ENCODE peak calls at places on chromosomes 13 and 19, in six cellular contexts. One of them, this sample, is unnamed.
A peak's percentile ranks its signal among the peaks of the same experiment; 100 is the strongest.

GRCh38 chr13:20831254-20831653 is 57.5 kb upstream of the EEF1AKMT1 start:
- DNase-seq in right lobe of liver: no peak
- DNase-seq in T-helper 17 cell: no peak
- DNase-seq in stimulated activated CD4-positive, alpha-beta T cell treated with anti-CD3 and anti-CD28 coated beads, Interleukin-15, amount 100 ng/mL, for 1 hour: no peak
- DNase-seq in T-helper 22 cell: no peak
- DNase-seq in activated T-cell treated with anti-CD3 and anti-CD28 coated beads, Interleukin-2, amount 50 U/mL, for 72 hours: no peak
- DNase-seq in this sample: no peak

GRCh38 chr19:50728084-50728737 is 5.0 kb downstream of the CLEC11A start:
- DNase-seq in T-helper 22 cell: no peak
- DNase-seq in right lobe of liver: peak; percentile 57
- DNase-seq in activated T-cell treated with anti-CD3 and anti-CD28 coated beads, Interleukin-2, amount 50 U/mL, for 72 hours: peak; percentile 96
- DNase-seq in stimulated activated CD4-positive, alpha-beta T cell treated with anti-CD3 and anti-CD28 coated beads, Interleukin-15, amount 100 ng/mL, for 1 hour: no peak
- DNase-seq in T-helper 17 cell: no peak
- DNase-seq in this sample: peak; percentile 78

GRCh38 chr19:16012552-16012951 is 63.7 kb upstream of the TPM4 start:
- DNase-seq in stimulated activated CD4-positive, alpha-beta T cell treated with anti-CD3 and anti-CD28 coated beads, Interleukin-15, amount 100 ng/mL, for 1 hour: no peak
- DNase-seq in T-helper 22 cell: no peak
- DNase-seq in right lobe of liver: no peak
- DNase-seq in activated T-cell treated with anti-CD3 and anti-CD28 coated beads, Interleukin-2, amount 50 U/mL, for 72 hours: no peak
- DNase-seq in T-helper 17 cell: no peak
- DNase-seq in this sample: no peak

GRCh38 chr19:2653717-2654584 is 48.5 kb downstream of the GNG7 start:
- DNase-seq in activated T-cell treated with anti-CD3 and anti-CD28 coated beads, Interleukin-2, amount 50 U/mL, for 72 hours: no peak
- DNase-seq in T-helper 22 cell: no peak
- DNase-seq in T-helper 17 cell: no peak
- DNase-seq in stimulated activated CD4-positive, alpha-beta T cell treated with anti-CD3 and anti-CD28 coated beads, Interleukin-15, amount 100 ng/mL, for 1 hour: no peak
- DNase-seq in right lobe of liver: no peak
- DNase-seq in this sample: no peak

GRCh38 chr13:95117092-95117491 is 184.2 kb downstream of the ABCC4 start:
- DNase-seq in activated T-cell treated with anti-CD3 and anti-CD28 coated beads, Interleukin-2, amount 50 U/mL, for 72 hours: no peak
- DNase-seq in stimulated activated CD4-positive, alpha-beta T cell treated with anti-CD3 and anti-CD28 coated beads, Interleukin-15, amount 100 ng/mL, for 1 hour: no peak
- DNase-seq in right lobe of liver: no peak
- DNase-seq in T-helper 22 cell: no peak
- DNase-seq in T-helper 17 cell: no peak
- DNase-seq in this sample: no peak

GRCh38 chr13:40048551-40048950 is 393.1 kb downstream of the COG6 start:
- DNase-seq in T-helper 17 cell: no peak
- DNase-seq in activated T-cell treated with anti-CD3 and anti-CD28 coated beads, Interleukin-2, amount 50 U/mL, for 72 hours: no peak
- DNase-seq in right lobe of liver: no peak
- DNase-seq in T-helper 22 cell: no peak
- DNase-seq in stimulated activated CD4-positive, alpha-beta T cell treated with anti-CD3 and anti-CD28 coated beads, Interleukin-15, amount 100 ng/mL, for 1 hour: no peak
- DNase-seq in this sample: no peak

GRCh38 chr19:35805518-35806102 is 7.0 kb downstream of the PRODH2 start:
- DNase-seq in T-helper 22 cell: no peak
- DNase-seq in stimulated activated CD4-positive, alpha-beta T cell treated with anti-CD3 and anti-CD28 coated beads, Interleukin-15, amount 100 ng/mL, for 1 hour: no peak
- DNase-seq in T-helper 17 cell: no peak
- DNase-seq in right lobe of liver: no peak
- DNase-seq in activated T-cell treated with anti-CD3 and anti-CD28 coated beads, Interleukin-2, amount 50 U/mL, for 72 hours: no peak
- DNase-seq in this sample: no peak

GRCh38 chr19:55289117-55289796 is 5.5 kb downstream of the BRSK1 start:
- DNase-seq in T-helper 17 cell: no peak
- DNase-seq in stimulated activated CD4-positive, alpha-beta T cell treated with anti-CD3 and anti-CD28 coated beads, Interleukin-15, amount 100 ng/mL, for 1 hour: no peak
- DNase-seq in T-helper 22 cell: no peak
- DNase-seq in right lobe of liver: no peak
- DNase-seq in activated T-cell treated with anti-CD3 and anti-CD28 coated beads, Interleukin-2, amount 50 U/mL, for 72 hours: no peak
- DNase-seq in this sample: no peak

GRCh38 chr13:48828962-48829405 is 146.7 kb upstream of the FNDC3A start:
- DNase-seq in right lobe of liver: no peak
- DNase-seq in T-helper 17 cell: no peak
- DNase-seq in stimulated activated CD4-positive, alpha-beta T cell treated with anti-CD3 and anti-CD28 coated beads, Interleukin-15, amount 100 ng/mL, for 1 hour: no peak
- DNase-seq in T-helper 22 cell: no peak
- DNase-seq in activated T-cell treated with anti-CD3 and anti-CD28 coated beads, Interleukin-2, amount 50 U/mL, for 72 hours: no peak
- DNase-seq in this sample: no peak

GRCh38 chr13:49667773-49668172 is 23.5 kb downstream of the EBPL start:
- DNase-seq in stimulated activated CD4-positive, alpha-beta T cell treated with anti-CD3 and anti-CD28 coated beads, Interleukin-15, amount 100 ng/mL, for 1 hour: no peak
- DNase-seq in T-helper 22 cell: no peak
- DNase-seq in T-helper 17 cell: no peak
- DNase-seq in right lobe of liver: no peak
- DNase-seq in activated T-cell treated with anti-CD3 and anti-CD28 coated beads, Interleukin-2, amount 50 U/mL, for 72 hours: no peak
- DNase-seq in this sample: no peak

GRCh38 chr13:47372742-47373141 is 475.9 kb upstream of the HTR2A start:
- DNase-seq in T-helper 22 cell: no peak
- DNase-seq in activated T-cell treated with anti-CD3 and anti-CD28 coated beads, Interleukin-2, amount 50 U/mL, for 72 hours: no peak
- DNase-seq in stimulated activated CD4-positive, alpha-beta T cell treated with anti-CD3 and anti-CD28 coated beads, Interleukin-15, amount 100 ng/mL, for 1 hour: no peak
- DNase-seq in right lobe of liver: no peak
- DNase-seq in T-helper 17 cell: no peak
- DNase-seq in this sample: no peak

GRCh38 chr13:104553156-104553555 is 1486.9 kb upstream of the SLC10A2 start:
- DNase-seq in right lobe of liver: no peak
- DNase-seq in T-helper 17 cell: no peak
- DNase-seq in T-helper 22 cell: no peak
- DNase-seq in activated T-cell treated with anti-CD3 and anti-CD28 coated beads, Interleukin-2, amount 50 U/mL, for 72 hours: no peak
- DNase-seq in stimulated activated CD4-positive, alpha-beta T cell treated with anti-CD3 and anti-CD28 coated beads, Interleukin-15, amount 100 ng/mL, for 1 hour: no peak
- DNase-seq in this sample: no peak

GRCh38 chr13:51721485-51721884 is 82.5 kb downstream of the DHRS12 start:
- DNase-seq in right lobe of liver: no peak
- DNase-seq in stimulated activated CD4-positive, alpha-beta T cell treated with anti-CD3 and anti-CD28 coated beads, Interleukin-15, amount 100 ng/mL, for 1 hour: no peak
- DNase-seq in T-helper 22 cell: no peak
- DNase-seq in T-helper 17 cell: no peak
- DNase-seq in activated T-cell treated with anti-CD3 and anti-CD28 coated beads, Interleukin-2, amount 50 U/mL, for 72 hours: no peak
- DNase-seq in this sample: no peak

This sample was measured in posterior cingulate gyrus.